ENCODE peak calls at places on chromosomes 13 and 19, in ten cellular contexts. S is small intestine, T is neural progenitor cell, X is OCI-LY7, R is ovary, C is stomach, P is BE2C, K is A673, J is MM.1S, U is A549. F is an unnamed sample.

GRCh38 chr19:18388328-18389094 is 2.6 kb downstream of the GDF15 start:
- DNase-seq in S (peak; percentile 66), T (peak; percentile 84), X (peak; percentile 87), R (peak; percentile 87), C (peak; percentile 88), P (peak; percentile 83), K (peak; percentile 84), J (peak; percentile 76), U (peak; percentile 72), F (peak; percentile 94)

GRCh38 chr19:31294189-31294588 is 55.0 kb downstream of the TSHZ3 start:
- DNase-seq in S (no peak), T (no peak), X (no peak), R (no peak), C (no peak), P (no peak), K (no peak), J (no peak), U (no peak), F (no peak)

GRCh38 chr19:4452230-4452990 is 5.2 kb downstream of the UBXN6 start:
- DNase-seq in S (no peak), T (no peak), X (no peak), R (no peak), C (no peak), P (no peak), K (no peak), J (no peak), U (no peak), F (peak; percentile 55)

GRCh38 chr19:37699057-37699456 is 20.5 kb downstream of the ZNF607 start:
- DNase-seq in S (no peak), T (no peak), X (no peak), R (no peak), C (no peak), P (no peak), K (no peak), J (no peak), U (no peak), F (no peak)

GRCh38 chr13:107258599-107259187 is 690.8 kb upstream of the ARGLU1 start:
- DNase-seq in S (no peak), T (no peak), X (no peak), R (no peak), C (no peak), P (no peak), K (no peak), J (no peak), U (no peak), F (no peak)

GRCh38 chr19:4233282-4233853 is 4.0 kb downstream of the EBI3 start:
- DNase-seq in S (peak; percentile 29), T (peak; percentile 52), X (peak; percentile 56), R (peak; percentile 66), C (peak; percentile 54), P (peak; percentile 71), K (peak; percentile 68), J (peak; percentile 54), U (peak; percentile 49), F (peak; percentile 82)

GRCh38 chr13:41017744-41018582 is 1.2 kb downstream of the ELF1 start:
- DNase-seq in S (no peak), T (no peak), X (peak; percentile 66), R (no peak), C (no peak), P (no peak), K (no peak), J (no peak), U (peak; percentile 58), F (no peak)

GRCh38 chr19:45485301-45486077 is 11.4 kb downstream of the RTN2 start:
- DNase-seq in S (peak; percentile 95), T (peak; percentile 99), X (peak; percentile 99), R (peak; percentile 98), C (peak; percentile 99), P (peak; percentile 99), K (peak; percentile 98), J (peak; percentile 98), U (peak; percentile 97), F (peak; percentile 99)

GRCh38 chr19:45497791-45498190 is 452 bp upstream of the PPM1N start:
- DNase-seq in S (no peak), T (peak; percentile 67), X (no peak), R (no peak), C (no peak), P (no peak), K (no peak), J (no peak), U (no peak), F (no peak)

GRCh38 chr13:97506511-97506910 is 72.5 kb downstream of the RAP2A start:
- DNase-seq in S (no peak), T (no peak), X (no peak), R (no peak), C (no peak), P (no peak), K (peak; percentile 68), J (no peak), U (no peak), F (no peak)

GRCh38 chr19:16070366-16070990 is 5.8 kb upstream of the TPM4 start:
- DNase-seq in S (peak; percentile 99), T (no peak), X (peak; percentile 92), R (no peak), C (peak; percentile 92), P (no peak), K (no peak), J (peak; percentile 86), U (peak; percentile 84), F (peak; percentile 74)

GRCh38 chr19:18490719-18491118 is 31.2 kb downstream of the ELL start:
- DNase-seq in S (no peak), T (no peak), X (no peak), R (no peak), C (no peak), P (no peak), K (no peak), J (no peak), U (no peak), F (no peak)

GRCh38 chr19:5154129-5154798 is 185.4 kb downstream of the KDM4B start:
- DNase-seq in S (peak; percentile 35), T (peak; percentile 64), X (peak; percentile 49), R (peak; percentile 56), C (peak; percentile 52), P (peak; percentile 74), K (no peak), J (peak; percentile 20), U (peak; percentile 26), F (peak; percentile 76)

GRCh38 chr13:42876810-42877550 is 95.6 kb downstream of the FAM216B start:
- DNase-seq in S (no peak), T (no peak), X (no peak), R (no peak), C (no peak), P (no peak), K (no peak), J (no peak), U (no peak), F (no peak)

GRCh38 chr13:67574320-67575233 is 344.4 kb upstream of the PCDH9 start:
- DNase-seq in S (no peak), T (no peak), X (no peak), R (no peak), C (no peak), P (no peak), K (no peak), J (no peak), U (no peak), F (no peak)

GRCh38 chr13:94667190-94667589 is 45.2 kb downstream of the SOX21 start:
- DNase-seq in S (no peak), T (no peak), X (no peak), R (no peak), C (no peak), P (no peak), K (no peak), J (no peak), U (no peak), F (no peak)

GRCh38 chr19:42619271-42619670 is 24.5 kb upstream of the CEACAM8 start:
- DNase-seq in S (no peak), T (no peak), X (no peak), R (no peak), C (no peak), P (no peak), K (no peak), J (no peak), U (no peak), F (no peak)

GRCh38 chr19:58511353-58512208 is at the start of gene SLC27A5:
- DNase-seq in S (peak; percentile 71), T (no peak), X (no peak), R (no peak), C (no peak), P (no peak), K (no peak), J (no peak), U (no peak), F (no peak)
- H3K9me3 ChIP-seq in S (no peaks in the 10 kb centered on the region), T (no peaks in the 10 kb centered on the region), X (no peaks in the 10 kb centered on the region), R (no peaks in the 10 kb centered on the region), C (no peaks in the 10 kb centered on the region), P (no peaks in the 10 kb centered on the region), K (no peaks in the 10 kb centered on the region), J (no peaks in the 10 kb centered on the region), U (no peaks in the 10 kb centered on the region), F (no peaks in the 10 kb centered on the region)

GRCh38 chr13:110309661-110310524 is 2.8 kb downstream of the COL4A2 start:
- DNase-seq in S (no peak), T (peak; percentile 37), X (no peak), R (no peak), C (no peak), P (no peak), K (no peak), J (no peak), U (no peak), F (no peak)
- H3K4me3 ChIP-seq in S (no peak overlapping the region), T (no peak overlapping the region), X (no peak overlapping the region), R (peak overlapping the region; percentile 85), C (peak overlapping the region; percentile 67), P (no peak overlapping the region), K (no peak overlapping the region), J (no peak overlapping the region), U (no peak overlapping the region), F (peak overlapping the region; percentile 78)

DNA sequence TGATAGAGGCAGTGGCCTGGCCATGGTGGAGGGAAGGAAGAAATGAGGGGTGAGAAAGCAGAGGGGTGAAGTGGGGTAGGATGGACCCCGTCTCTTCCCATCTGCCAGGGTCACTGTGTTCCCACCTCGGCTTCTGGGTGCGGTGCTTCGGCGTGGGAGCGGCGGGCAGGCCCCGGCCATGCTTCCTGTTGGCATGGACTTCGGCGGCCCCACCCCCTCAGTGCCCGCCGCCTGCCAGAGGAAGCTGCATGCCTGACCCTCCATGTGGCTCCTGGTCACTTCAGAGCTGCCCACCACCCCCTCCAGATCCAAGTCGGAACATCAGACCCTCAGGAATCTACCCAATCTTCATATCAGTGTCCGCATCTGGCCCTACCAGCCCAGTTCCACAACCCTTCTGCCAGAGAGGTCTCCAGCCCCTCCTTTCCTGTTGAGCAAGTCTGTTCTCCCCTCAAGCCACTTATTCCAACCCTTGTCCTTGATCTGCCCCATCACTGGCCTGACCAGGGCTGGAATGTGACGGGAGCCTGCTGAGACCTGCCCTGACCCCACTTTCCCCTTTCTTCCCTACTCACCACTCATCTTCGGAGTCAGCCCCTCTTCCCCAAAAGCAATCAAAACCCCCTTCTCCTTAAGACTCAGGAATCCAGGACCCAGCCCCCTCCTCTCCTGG is 1.5 kb downstream of the KCNN4 start:
- DNase-seq in S (no peak), T (no peak), X (no peak), R (no peak), C (peak; percentile 68), P (no peak), K (no peak), J (no peak), U (no peak), F (no peak)
- H3K4me1 ChIP-seq in S (no peaks in the 10 kb centered on the region), T (peaks cover 8% of the 10 kb centered on the region), X (peaks cover 80% of the 10 kb centered on the region), R (peaks cover 5% of the 10 kb centered on the region), C (peaks cover 35% of the 10 kb centered on the region), P (no peaks in the 10 kb centered on the region), K (peaks cover 9% of the 10 kb centered on the region), J (peaks cover 15% of the 10 kb centered on the region), U (peaks cover 74% of the 10 kb centered on the region), F (no peaks in the 10 kb centered on the region)

DNA sequence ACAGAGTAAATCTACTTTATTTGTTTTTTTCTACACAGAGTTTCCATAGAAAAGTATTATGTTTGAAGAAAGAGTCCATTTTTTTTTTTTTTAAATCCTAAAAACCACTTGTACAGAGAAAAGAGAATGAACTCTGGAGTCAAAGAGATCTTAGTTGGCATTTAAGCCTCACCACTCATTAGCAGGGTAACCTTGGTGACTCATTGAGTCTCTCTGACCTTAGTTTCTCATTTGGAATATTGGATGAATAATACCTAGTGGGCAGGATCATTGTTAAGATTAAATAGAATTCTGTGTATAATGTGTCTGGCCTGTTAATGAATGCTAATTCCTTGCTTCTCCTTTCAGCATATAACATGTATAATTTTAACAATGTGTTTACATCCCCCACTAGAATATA is 48.7 kb upstream of the MYCBP2 start:
- DNase-seq in S (no peak), T (no peak), X (no peak), R (no peak), C (no peak), P (no peak), K (no peak), J (no peak), U (no peak), F (no peak)
- H3K9me3 ChIP-seq in S (no peaks in the 10 kb centered on the region), T (no peaks in the 10 kb centered on the region), X (no peaks in the 10 kb centered on the region), R (no peaks in the 10 kb centered on the region), C (no peaks in the 10 kb centered on the region), P (no peaks in the 10 kb centered on the region), K (no peaks in the 10 kb centered on the region), J (no peaks in the 10 kb centered on the region), U (no peaks in the 10 kb centered on the region), F (no peaks in the 10 kb centered on the region)